ENCODE peak calls at places on chromosomes 11 and 22, in six cellular contexts. Y is upper lobe of right lung, Q is cardiac fibroblast, K is DND-41, S is stomach, I is MM.1S. U is an unnamed sample.

GRCh38 chr11:31106326-31106725 is 263.2 kb downstream of the DCDC1 start:
- DNase-seq in K (no peak), S (no peak), Y (no peak), Q (no peak), I (no peak), U (no peak)

GRCh38 chr11:71937826-71938225 is 9.0 kb downstream of the RNF121 start:
- DNase-seq in K (no peak), S (peak; percentile 53), I (no peak), Y (no peak), Q (no peak), U (peak; percentile 35)

GRCh38 chr11:33391893-33392251 is 134.7 kb downstream of the HIPK3 start:
- DNase-seq in K (no peak), I (no peak), Q (no peak), Y (no peak), S (no peak), U (no peak)

GRCh38 chr11:35040221-35040942 is 98.6 kb upstream of the CD44 start:
- DNase-seq in K (no peak), Y (no peak), S (no peak), I (peak; percentile 94), Q (peak; percentile 77), U (peak; percentile 38)

GRCh38 chr11:82771781-82772180 is 38.1 kb upstream of the FAM181B start:
- DNase-seq in Q (no peak), I (no peak), K (no peak), Y (no peak), S (no peak), U (no peak)

GRCh38 chr11:119307219-119307618 is 9.7 kb downstream of the MCAM start:
- DNase-seq in Y (no peak), Q (no peak), S (no peak), I (no peak), K (no peak), U (no peak)

GRCh38 chr11:120013325-120014250 is 124.3 kb downstream of the TRIM29 start:
- DNase-seq in I (no peak), Y (no peak), Q (peak; percentile 29), S (peak; percentile 73), K (peak; percentile 6), U (peak; percentile 31)

GRCh38 chr11:5596611-5597201 is at the start of gene TRIM6:
- DNase-seq in Q (peak; percentile 50), K (peak; percentile 51), Y (peak; percentile 82), S (peak; percentile 35), I (no peak), U (peak; percentile 53)

GRCh38 chr22:37818397-37819099 is 4.6 kb upstream of the GALR3 start:
- DNase-seq in S (peak; percentile 71), Q (peak; percentile 60), Y (peak; percentile 89), K (no peak), I (peak; percentile 37), U (peak; percentile 52)

GRCh38 chr11:46315783-46316563 is 31.3 kb upstream of the DGKZ start:
- DNase-seq in Q (no peak), Y (no peak), K (no peak), I (no peak), S (peak; percentile 80), U (no peak)

GRCh38 chr22:42444060-42444904 is 12.1 kb upstream of the NFAM1 start:
- DNase-seq in Y (peak; percentile 89), K (peak; percentile 88), I (peak; percentile 75), S (peak; percentile 84), Q (peak; percentile 92), U (peak; percentile 95)

GRCh38 chr11:46729110-46730027 is 10.4 kb downstream of the F2 start:
- DNase-seq in Y (peak; percentile 46), S (no peak), Q (peak; percentile 22), I (no peak), K (no peak), U (peak; percentile 10)

GRCh38 chr11:72236083-72236697 is 7.8 kb downstream of the PHOX2A start:
- DNase-seq in K (no peak), Q (no peak), Y (no peak), I (no peak), S (no peak), U (no peak)

GRCh38 chr22:23591203-23591791 is 11.2 kb upstream of the IGLL1 start:
- DNase-seq in K (peak; percentile 86), Y (peak; percentile 78), S (peak; percentile 62), Q (peak; percentile 69), I (peak; percentile 51), U (peak; percentile 76)

GRCh38 chr11:9616858-9617257 is 43.4 kb downstream of the WEE1 start:
- DNase-seq in I (no peak), K (no peak), Q (peak; percentile 35), Y (no peak), S (no peak), U (no peak)

GRCh38 chr22:40635940-40636379 is 559 bp downstream of the MRTFA start:
- DNase-seq in Y (no peak), K (no peak), I (peak; percentile 41), S (peak; percentile 30), Q (no peak), U (no peak)

GRCh38 chr11:114399490-114399889 is 821 bp downstream of the C11orf71 start:
- DNase-seq in K (no peak), Y (no peak), I (peak; percentile 12), S (no peak), Q (no peak), U (no peak)

GRCh38 chr11:44693654-44694119 is 33.1 kb upstream of the TSPAN18 start:
- DNase-seq in Y (no peak), Q (no peak), K (no peak), I (no peak), S (no peak), U (no peak)

GRCh38 chr11:91272089-91272488 is 952.5 kb upstream of the FAT3 start:
- DNase-seq in Q (no peak), K (no peak), S (no peak), I (no peak), Y (no peak), U (no peak)

GRCh38 chr11:9808943-9809342 is 145.1 kb downstream of the SWAP70 start:
- DNase-seq in S (no peak), Q (peak; percentile 58), K (no peak), Y (no peak), I (no peak), U (peak; percentile 43)

GRCh38 chr11:67287355-67288197 is 1.5 kb upstream of the ANKRD13D start:
- DNase-seq in Y (no peak), Q (no peak), I (no peak), K (peak; percentile 63), S (no peak), U (no peak)

GRCh38 chr11:94776351-94777321 is 8.5 kb downstream of the AMOTL1 start:
- DNase-seq in S (peak; percentile 29), Q (peak; percentile 85), K (no peak), Y (no peak), I (peak; percentile 14), U (peak; percentile 66)

GRCh38 chr11:32297629-32298028 is 137.7 kb downstream of the WT1 start:
- DNase-seq in S (no peak), Y (no peak), K (no peak), Q (peak; percentile 69), I (peak; percentile 49), U (peak; percentile 70)

GRCh38 chr11:10490032-10490397 is 35.0 kb downstream of the AMPD3 start:
- DNase-seq in K (no peak), Y (peak; percentile 46), Q (no peak), S (no peak), I (no peak), U (no peak)

GRCh38 chr11:107830915-107831540 is 27.6 kb downstream of the SLC35F2 start:
- DNase-seq in Q (no peak), Y (no peak), S (peak; percentile 51), I (no peak), K (no peak), U (no peak)

GRCh38 chr11:94871491-94872185 is 101.7 kb downstream of the CWC15 start:
- DNase-seq in Y (no peak), I (no peak), K (no peak), S (no peak), Q (no peak), U (no peak)

DNA sequence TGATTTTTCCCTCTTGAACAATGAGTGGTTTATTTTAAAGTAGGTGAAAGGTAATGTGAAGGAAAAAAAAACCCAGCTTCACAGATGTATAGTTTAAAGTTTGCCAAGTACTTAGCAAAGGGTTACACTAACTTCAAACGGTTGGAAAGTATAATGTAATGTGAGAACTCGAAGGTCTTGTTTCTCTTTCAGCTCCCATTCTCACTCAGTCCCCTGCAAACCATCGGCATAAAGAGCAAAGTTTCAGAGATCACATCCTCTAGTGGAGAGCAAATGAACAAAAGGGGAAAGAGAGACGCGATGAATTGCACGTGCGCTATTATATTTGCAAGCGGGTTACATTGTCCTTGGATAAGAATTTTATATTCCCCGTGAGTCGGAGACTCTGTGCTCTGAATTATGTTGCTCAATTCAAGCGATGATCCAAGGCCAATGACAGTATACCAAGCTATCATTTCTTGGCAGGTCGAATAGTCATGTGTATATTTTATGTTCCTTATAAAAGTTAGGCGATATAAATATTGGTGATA is 37.6 kb upstream of the BIRC3 start:
- DNase-seq in Y (no peak), S (no peak), Q (peak; percentile 46), K (no peak), I (peak; percentile 60), U (peak; percentile 64)
- H3K4me3 ChIP-seq in Y (peak overlapping the region; percentile 1), S (peak overlapping the region; percentile 26), Q (no peak overlapping the region), K (no peak overlapping the region), I (no peak overlapping the region), U (peak overlapping the region; percentile 19)

GRCh38 chr11:115912484-115912945 is 408.3 kb upstream of the CADM1 start:
- DNase-seq in I (peak; percentile 55), Q (no peak), K (no peak), Y (no peak), S (no peak), U (no peak)
- TF ChIP-seq CTCF in I (peak; percentile 56), Q (no peak), K (peak; percentile 9), Y (no peak), S (no peak), U (no peak)

GRCh38 chr11:68941324-68942089 is 37.8 kb downstream of the IGHMBP2 start:
- DNase-seq in K (no peak), Q (no peak), S (no peak), I (no peak), Y (no peak), U (no peak)

GRCh38 chr11:68942090-68942620 is 38.5 kb downstream of the IGHMBP2 start:
- DNase-seq in K (no peak), Q (no peak), I (no peak), S (no peak), Y (no peak), U (no peak)

GRCh38 chr11:68939583-68940555 is 36.2 kb downstream of the IGHMBP2 start:
- DNase-seq in I (no peak), K (no peak), Q (no peak), Y (no peak), S (no peak), U (no peak)

GRCh38 chr11:68940651-68941323 is 37.1 kb downstream of the IGHMBP2 start:
- DNase-seq in S (no peak), Y (no peak), Q (no peak), K (no peak), I (no peak), U (no peak)

DNA sequence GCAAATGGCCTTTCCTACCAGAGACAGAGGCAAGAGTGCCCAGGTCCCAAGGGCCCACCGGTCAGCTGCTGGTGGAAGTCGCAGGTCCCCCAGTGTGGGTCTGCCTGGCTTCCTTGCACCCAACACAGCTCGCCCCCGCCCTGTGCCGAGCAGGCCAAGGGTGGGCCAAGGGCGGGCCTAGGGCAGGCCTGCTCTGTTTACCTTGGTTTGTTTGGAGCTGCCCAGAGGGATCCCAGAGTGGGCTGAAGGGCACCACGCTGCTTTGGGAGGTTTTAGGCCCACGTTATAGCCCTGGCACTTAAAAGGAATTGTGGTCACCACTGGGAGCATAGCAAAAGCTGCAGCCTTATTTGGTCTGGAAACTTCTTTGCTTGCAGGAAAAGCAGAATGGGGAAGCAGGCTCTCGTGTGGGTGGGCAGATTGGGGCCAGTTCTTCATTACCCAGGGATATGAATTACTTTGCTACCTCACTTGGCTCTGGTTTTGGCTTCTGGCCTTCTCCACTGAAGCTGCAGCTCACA is 38.0 kb downstream of the MRGPRD start:
- DNase-seq in Q (no peak), K (no peak), Y (no peak), S (no peak), I (no peak), U (no peak)
- H3K4me3 ChIP-seq in Q (no peak overlapping the region), K (no peak overlapping the region), Y (no peak overlapping the region), S (no peak overlapping the region), I (no peak overlapping the region), U (no peak overlapping the region)

GRCh38 chr11:76599041-76600013 is 71.2 kb downstream of the LRRC32 start:
- DNase-seq in S (no peak), I (no peak), K (no peak), Y (peak; percentile 47), Q (peak; percentile 70), U (peak; percentile 36)
- TF ChIP-seq CTCF in S (no peak), I (no peak), K (no peak), Y (no peak), Q (peak; percentile 25), U (no peak)